ENCODE peak calls at places on chromosomes 6 and 20, in seven cellular contexts. B is HL-60, J is WERI-Rb-1, X is sigmoid colon, O is mammary epithelial cell, W is heart left ventricle, G is body of pancreas. F is an unnamed sample.

GRCh38 chr20:45994761-45995160 is 13.9 kb upstream of the MMP9 start:
- DNase-seq in B (no peak), J (no peak), X (no peak), O (no peak), W (no peak), G (no peak), F (no peak)

GRCh38 chr20:58651548-58651822 is 402 bp downstream of the STX16 start:
- DNase-seq in B (no peak), J (peak; percentile 55), X (no peak), O (no peak), W (no peak), G (no peak), F (peak; percentile 66)

GRCh38 chr6:169092375-169092774 is 161.3 kb downstream of the THBS2 start:
- DNase-seq in B (no peak), J (no peak), X (no peak), O (no peak), W (no peak), G (no peak), F (no peak)

GRCh38 chr20:38252292-38253288 is 7.9 kb downstream of the KIAA1755 start:
- DNase-seq in B (no peak), J (no peak), X (no peak), O (no peak), W (no peak), G (no peak), F (peak; percentile 58)

GRCh38 chr6:168369776-168370175 is 50.2 kb upstream of the DACT2 start:
- DNase-seq in B (no peak), J (no peak), X (peak; percentile 38), O (no peak), W (no peak), G (no peak), F (no peak)

GRCh38 chr6:159311618-159312017 is 142.4 kb downstream of the FNDC1 start:
- DNase-seq in B (no peak), J (no peak), X (no peak), O (peak; percentile 21), W (no peak), G (no peak), F (no peak)

GRCh38 chr6:110140650-110141049 is 38.8 kb downstream of the WASF1 start:
- DNase-seq in B (no peak), J (no peak), X (no peak), O (peak; percentile 65), W (no peak), G (no peak), F (no peak)

GRCh38 chr6:29045075-29045474 is at the start of gene OR2W1:
- DNase-seq in B (no peak), J (no peak), X (no peak), O (no peak), W (no peak), G (no peak), F (no peak)

GRCh38 chr20:21395666-21396044 is 1.7 kb downstream of the NKX2-4 start:
- DNase-seq in B (no peak), J (no peak), X (no peak), O (no peak), W (no peak), G (no peak), F (no peak)

GRCh38 chr6:108133594-108134179 is 32.1 kb upstream of the NR2E1 start:
- DNase-seq in B (no peak), J (peak; percentile 87), X (peak; percentile 75), O (peak; percentile 68), W (peak; percentile 62), G (peak; percentile 91), F (peak; percentile 96)

GRCh38 chr6:3841711-3842565 is 7.2 kb upstream of the FAM50B start:
- DNase-seq in B (no peak), J (no peak), X (no peak), O (peak; percentile 65), W (no peak), G (no peak), F (peak; percentile 0)

GRCh38 chr6:109498049-109498448 is 15.0 kb upstream of the ZBTB24 start:
- DNase-seq in B (no peak), J (no peak), X (no peak), O (no peak), W (no peak), G (no peak), F (no peak)

GRCh38 chr6:43267619-43268347 is 24.5 kb downstream of the TTBK1 start:
- DNase-seq in B (no peak), J (no peak), X (no peak), O (no peak), W (no peak), G (peak; percentile 81), F (peak; percentile 66)

GRCh38 chr6:3196770-3197169 is 30.7 kb downstream of the TUBB2B start:
- DNase-seq in B (no peak), J (no peak), X (no peak), O (no peak), W (no peak), G (no peak), F (no peak)

DNA sequence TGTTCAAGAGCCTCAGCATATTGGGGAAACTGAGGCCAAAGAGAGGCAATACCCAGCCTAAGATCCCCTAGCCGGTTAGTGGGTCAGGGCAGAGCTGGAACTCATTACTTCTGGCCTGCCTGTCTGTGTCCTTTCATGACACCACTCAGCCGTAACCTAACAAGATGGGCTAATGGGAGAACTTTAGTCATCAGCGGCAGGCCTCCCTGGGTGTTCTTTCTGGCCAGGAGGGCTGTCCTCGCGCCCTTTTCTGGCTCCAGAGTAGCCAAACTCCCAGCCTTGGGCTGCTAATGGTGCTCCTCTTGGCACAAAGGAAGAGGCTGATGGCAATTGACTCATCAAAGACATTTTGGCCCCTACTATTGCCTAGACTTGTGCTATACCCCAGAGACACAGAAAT is 76.6 kb downstream of the NCR2 start:
- DNase-seq in B (no peak), J (no peak), X (no peak), O (no peak), W (no peak), G (no peak), F (no peak)
- H3K27me3 ChIP-seq in B (peaks cover 20% of the 10 kb centered on the region), J (no peaks in the 10 kb centered on the region), X (peaks cover 21% of the 10 kb centered on the region), O (no peaks in the 10 kb centered on the region), W (peaks cover 59% of the 10 kb centered on the region), G (no peaks in the 10 kb centered on the region), F (peaks cover 100% of the 10 kb centered on the region)

DNA sequence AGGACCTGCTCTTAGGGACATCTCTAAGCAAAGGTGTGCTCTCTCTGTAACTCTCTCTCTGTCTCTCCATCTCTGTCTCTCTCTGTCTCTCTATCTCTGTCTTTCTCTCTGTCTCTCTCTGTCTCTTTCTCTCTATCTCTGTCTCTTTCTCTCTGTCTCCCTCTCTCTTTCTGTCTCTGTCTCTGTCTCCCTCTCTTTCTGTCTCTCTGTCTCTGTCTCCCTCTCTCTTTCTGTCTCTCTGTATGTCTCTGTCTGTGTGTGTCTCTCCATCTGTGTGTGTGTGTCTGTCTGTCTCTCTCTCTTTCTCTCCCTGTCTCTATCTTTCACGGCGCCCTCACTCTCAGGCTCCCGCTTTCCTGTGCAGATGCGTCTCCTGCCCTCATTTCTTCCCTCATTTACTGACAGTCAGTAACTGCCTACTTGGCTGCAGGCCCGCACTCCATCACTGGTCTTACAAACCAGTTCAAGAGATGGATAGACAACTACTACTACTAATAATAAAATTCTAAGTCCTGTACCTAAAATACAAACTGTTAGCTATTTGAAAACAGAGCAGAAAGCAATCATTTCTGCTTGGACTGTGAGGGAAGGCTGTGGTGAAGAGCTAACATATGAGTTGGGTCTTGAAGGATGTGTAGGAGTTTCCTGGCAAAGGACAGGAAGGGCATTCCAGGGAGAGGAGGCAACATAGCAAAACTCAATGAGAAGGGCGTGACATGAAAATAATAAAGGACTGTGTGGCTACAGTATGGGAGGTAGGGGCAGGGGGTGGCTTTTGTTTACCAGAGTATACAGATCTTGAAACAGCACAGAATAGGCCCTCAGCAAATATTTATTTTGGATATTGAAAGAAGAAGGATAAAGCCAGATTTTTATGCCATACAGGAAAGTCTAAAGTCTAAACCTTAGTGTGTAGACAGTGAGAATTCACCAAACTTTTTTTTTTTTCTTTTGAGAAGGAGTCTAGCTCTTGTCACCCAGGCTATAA is 67.8 kb upstream of the TAB2 start:
- DNase-seq in B (no peak), J (no peak), X (no peak), O (no peak), W (no peak), G (no peak), F (no peak)
- H3K4me3 ChIP-seq in B (no peak overlapping the region), J (no peak overlapping the region), X (no peak overlapping the region), O (no peak overlapping the region), W (no peak overlapping the region), G (no peak overlapping the region), F (no peak overlapping the region)

GRCh38 chr6:133894795-133895401 is 6.0 kb downstream of the TCF21 start:
- DNase-seq in B (no peak), J (no peak), X (peak; percentile 83), O (no peak), W (peak; percentile 36), G (peak; percentile 29), F (no peak)

GRCh38 chr6:133892444-133893323 is 3.8 kb downstream of the TCF21 start:
- DNase-seq in B (no peak), J (no peak), X (no peak), O (no peak), W (no peak), G (no peak), F (peak; percentile 72)

GRCh38 chr6:133893324-133893692 is 4.4 kb downstream of the TCF21 start:
- DNase-seq in B (no peak), J (no peak), X (no peak), O (no peak), W (no peak), G (no peak), F (no peak)

GRCh38 chr6:133895573-133896343 is 6.8 kb downstream of the TCF21 start:
- DNase-seq in B (no peak), J (no peak), X (peak; percentile 73), O (no peak), W (peak; percentile 64), G (no peak), F (peak; percentile 69)

DNA sequence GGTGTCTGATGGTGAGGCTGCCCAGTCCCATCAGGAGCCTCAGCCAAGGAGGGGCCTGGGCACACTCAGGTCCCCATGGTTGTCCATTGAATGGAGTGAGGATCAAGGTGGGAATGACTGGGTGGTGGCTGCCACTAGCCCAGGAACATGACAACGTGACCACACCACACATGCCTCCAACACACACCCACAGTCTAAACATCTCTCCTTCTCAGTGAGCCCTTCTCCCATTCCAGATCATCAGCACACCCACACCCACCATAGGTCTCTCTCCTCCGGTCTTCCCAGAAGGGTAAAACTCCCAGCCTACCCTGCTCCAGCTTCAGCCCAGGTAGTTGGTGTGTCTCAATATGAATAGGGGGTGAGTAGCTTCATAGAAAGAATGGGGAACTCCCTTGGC is 5.5 kb downstream of the TCF21 start:
- DNase-seq in B (no peak), J (no peak), X (no peak), O (no peak), W (no peak), G (no peak), F (peak; percentile 8)
- H3K27me3 ChIP-seq in B (peaks cover 78% of the 10 kb centered on the region), J (peaks cover 98% of the 10 kb centered on the region), X (peaks cover 93% of the 10 kb centered on the region), O (peaks cover 66% of the 10 kb centered on the region), W (peaks cover 79% of the 10 kb centered on the region), G (peaks cover 36% of the 10 kb centered on the region), F (peaks cover 87% of the 10 kb centered on the region)

GRCh38 chr6:24943774-24944173 is 8.0 kb upstream of the RIPOR2 start:
- DNase-seq in B (no peak), J (no peak), X (no peak), O (no peak), W (no peak), G (no peak), F (no peak)
- H3K4me3 ChIP-seq in B (no peak overlapping the region), J (no peak overlapping the region), X (no peak overlapping the region), O (no peak overlapping the region), W (no peak overlapping the region), G (no peak overlapping the region), F (no peak overlapping the region)

GRCh38 chr6:167342879-167343610 is 18.2 kb downstream of the TTLL2 start:
- DNase-seq in B (no peak), J (no peak), X (no peak), O (no peak), W (no peak), G (no peak), F (no peak)
- H3K27me3 ChIP-seq in B (peaks cover 4% of the 10 kb centered on the region), J (no peaks in the 10 kb centered on the region), X (no peaks in the 10 kb centered on the region), O (no peaks in the 10 kb centered on the region), W (peaks cover 5% of the 10 kb centered on the region), G (no peaks in the 10 kb centered on the region), F (no peaks in the 10 kb centered on the region)

F was measured in H7.